ENCODE peak calls at places on chromosomes 12 and 14, in ten cellular contexts. O is GM23338, T is mucosa of descending colon, N is AG10803, G is BJ, Q is psoas muscle, C is HFFc6, U is choroid plexus epithelial cell, X is neural crest cell, K is tibial artery. M is an unnamed sample.

GRCh38 chr14:53638966-53639365 is 317.7 kb downstream of the BMP4 start:
- DNase-seq in Q (no peak), O (no peak), C (no peak), K (no peak), U (no peak), T (no peak), G (no peak), X (no peak), N (no peak), M (no peak)

GRCh38 chr12:84756961-84757360 is 155.6 kb downstream of the SLC6A15 start:
- DNase-seq in O (no peak), X (no peak), N (peak; percentile 87), T (no peak), U (peak; percentile 57), Q (no peak), G (peak; percentile 60), K (no peak), C (peak; percentile 70), M (no peak)

GRCh38 chr14:94128216-94128839 is 1.1 kb downstream of the IFI27L2 start:
- DNase-seq in C (no peak), Q (no peak), U (no peak), O (no peak), G (no peak), T (no peak), N (no peak), X (no peak), K (no peak), M (no peak)

GRCh38 chr14:27392153-27392552 is 794.3 kb upstream of the NOVA1 start:
- DNase-seq in U (no peak), T (no peak), K (no peak), O (no peak), X (no peak), G (no peak), C (no peak), N (peak; percentile 15), Q (no peak), M (no peak)

GRCh38 chr12:25689996-25690501 is 137.0 kb upstream of the LMNTD1 start:
- DNase-seq in N (peak; percentile 65), X (no peak), Q (no peak), G (no peak), U (no peak), T (peak; percentile 50), O (no peak), C (no peak), K (no peak), M (no peak)

GRCh38 chr12:111673503-111673902 is 12.3 kb downstream of the BRAP start:
- DNase-seq in K (no peak), X (no peak), N (peak; percentile 31), Q (no peak), T (no peak), U (peak; percentile 71), G (no peak), O (peak; percentile 61), C (peak; percentile 27), M (peak; percentile 8)

GRCh38 chr12:15151141-15152091 is 69.8 kb downstream of the RERG start:
- DNase-seq in G (no peak), C (no peak), Q (no peak), N (no peak), K (no peak), X (no peak), O (peak; percentile 35), U (peak; percentile 69), T (no peak), M (no peak)

GRCh38 chr12:6461401-6462233 is 8.9 kb downstream of the VAMP1 start:
- DNase-seq in G (no peak), U (no peak), K (no peak), C (no peak), N (no peak), X (no peak), O (no peak), T (peak; percentile 91), Q (peak; percentile 65), M (no peak)

GRCh38 chr12:56957229-56958052 is at the start of gene RDH16:
- DNase-seq in G (no peak), N (no peak), T (no peak), Q (no peak), U (no peak), C (no peak), O (no peak), K (no peak), X (no peak), M (no peak)

GRCh38 chr14:102998393-102998792 is 59.0 kb downstream of the CDC42BPB start:
- DNase-seq in N (no peak), T (no peak), U (peak; percentile 69), Q (peak; percentile 23), X (no peak), K (no peak), G (no peak), C (no peak), O (no peak), M (no peak)

GRCh38 chr12:47812797-47813490 is 6.8 kb downstream of the HDAC7 start:
- DNase-seq in O (peak; percentile 95), K (peak; percentile 98), T (peak; percentile 95), C (peak; percentile 83), U (peak; percentile 90), Q (peak; percentile 95), N (peak; percentile 81), X (peak; percentile 40), G (peak; percentile 59), M (peak; percentile 55)
- TF ChIP-seq CTCF in O (no peak), K (no peak), T (no peak), C (no peak), U (no peak), Q (no peak), N (no peak), X (no peak), G (no peak), M (no peak)

DNA sequence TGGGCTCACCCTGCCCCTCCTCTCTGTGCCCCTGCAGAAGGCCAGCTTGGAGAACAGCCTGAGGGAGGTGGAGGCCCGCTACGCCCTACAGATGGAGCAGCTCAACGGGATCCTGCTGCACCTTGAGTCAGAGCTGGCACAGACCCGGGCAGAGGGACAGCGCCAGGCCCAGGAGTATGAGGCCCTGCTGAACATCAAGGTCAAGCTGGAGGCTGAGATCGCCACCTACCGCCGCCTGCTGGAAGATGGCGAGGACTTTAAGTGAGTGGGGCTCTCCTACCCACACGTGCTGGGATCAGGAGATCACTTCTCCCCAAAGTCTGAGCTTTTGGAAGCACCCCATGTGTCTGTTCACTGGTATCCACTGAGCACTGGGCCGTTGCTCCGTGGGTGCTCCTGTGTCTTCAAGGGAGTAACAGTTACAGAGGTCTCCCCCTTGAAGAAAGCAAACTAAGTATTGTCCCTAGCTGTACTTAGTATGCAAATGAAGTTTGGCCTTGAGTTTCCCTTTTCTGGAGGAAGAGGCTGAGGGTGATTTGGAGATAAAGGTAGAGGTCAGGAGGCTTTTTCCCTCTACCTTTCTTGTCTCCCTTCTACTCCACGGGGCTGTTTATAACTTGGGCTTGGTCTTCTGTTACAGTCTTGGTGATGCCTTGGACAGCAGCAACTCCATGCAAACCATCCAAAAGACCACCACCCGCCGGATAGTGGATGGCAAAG is 3.3 kb downstream of the KRT18 start:
- DNase-seq in O (no peak), U (no peak), G (no peak), C (no peak), T (peak; percentile 78), Q (no peak), X (no peak), N (no peak), K (no peak), M (no peak)
- TF ChIP-seq CTCF in O (peak; percentile 48), U (peak; percentile 21), G (no peak), C (no peak), T (no peak), Q (no peak), X (no peak), N (no peak), K (no peak), M (no peak)

DNA sequence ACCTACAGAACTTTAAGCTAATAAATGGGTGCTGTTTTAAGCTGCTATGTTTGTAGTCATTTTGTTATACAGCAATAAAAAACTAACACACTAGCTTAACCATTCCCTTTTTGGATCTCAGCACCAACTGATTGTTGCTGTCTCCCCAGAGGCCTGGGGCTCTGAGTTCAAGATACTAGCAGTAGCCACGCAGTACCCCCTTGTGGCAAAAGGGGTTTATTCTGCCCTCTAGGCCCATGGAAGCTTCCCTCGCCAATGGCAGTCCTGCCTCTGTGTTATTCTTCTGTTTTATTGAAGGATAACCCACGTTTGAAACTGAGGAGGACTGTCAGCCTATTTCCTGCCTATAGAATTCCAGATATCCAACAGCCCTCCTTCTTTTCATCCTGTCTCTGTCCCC is 455.3 kb upstream of the ATP2B1 start:
- DNase-seq in Q (no peak), N (peak; percentile 0), C (no peak), O (peak; percentile 39), X (no peak), U (no peak), K (no peak), G (no peak), T (no peak), M (no peak)
- TF ChIP-seq CTCF in Q (no peak), N (no peak), C (peak; percentile 57), O (peak; percentile 45), X (no peak), U (no peak), K (no peak), G (no peak), T (no peak), M (peak; percentile 11)

DNA sequence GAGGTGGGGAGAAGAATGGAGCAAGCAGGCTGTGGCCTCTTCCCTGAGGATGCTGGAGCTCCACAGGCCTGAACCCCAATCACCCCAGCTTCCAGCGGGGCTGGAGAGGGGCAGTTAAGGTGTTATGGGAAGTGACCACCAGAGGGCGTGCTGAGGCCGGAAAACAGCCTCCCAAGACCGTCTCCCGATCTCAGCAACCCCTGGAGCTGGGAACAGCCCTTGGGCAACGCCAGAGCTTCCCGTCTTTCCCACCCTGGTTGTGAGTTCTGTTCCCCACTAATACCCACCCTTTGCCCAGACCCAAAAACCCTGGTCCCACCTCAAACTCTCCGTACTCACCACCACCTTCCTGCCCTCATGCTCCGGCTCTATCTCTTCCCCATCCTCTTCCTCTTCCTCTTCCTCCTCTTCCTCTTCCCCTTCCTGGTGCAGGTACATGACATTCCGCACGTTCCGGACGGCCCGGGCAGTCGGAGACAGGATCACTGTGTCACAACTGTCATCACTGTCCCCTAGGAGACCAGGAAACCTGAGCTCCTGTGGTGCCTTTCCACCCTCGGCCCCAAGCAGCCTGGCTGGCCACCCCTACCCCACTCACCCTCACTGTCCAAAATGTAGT is 13.1 kb downstream of the SPRYD3 start:
- DNase-seq in G (no peak), U (peak; percentile 84), O (peak; percentile 90), N (peak; percentile 82), K (peak; percentile 92), T (peak; percentile 78), C (peak; percentile 71), Q (peak; percentile 93), X (peak; percentile 79), M (no peak)
- TF ChIP-seq CTCF in G (peak; percentile 81), U (peak; percentile 87), O (peak; percentile 79), N (peak; percentile 81), K (peak; percentile 97), T (peak; percentile 79), C (peak; percentile 99), Q (peak; percentile 90), X (peak; percentile 91), M (peak; percentile 84)

GRCh38 chr12:105262461-105263184 is 26.6 kb upstream of the APPL2 start:
- DNase-seq in T (no peak), C (no peak), G (no peak), Q (no peak), N (peak; percentile 82), X (no peak), K (no peak), U (peak; percentile 8), O (no peak), M (no peak)
- TF ChIP-seq CTCF in T (no peak), C (no peak), G (peak; percentile 12), Q (no peak), N (peak; percentile 49), X (no peak), K (no peak), U (no peak), O (no peak), M (no peak)

GRCh38 chr14:89304972-89305703 is 111.9 kb downstream of the FOXN3 start:
- DNase-seq in G (no peak), N (peak; percentile 76), X (no peak), U (peak; percentile 75), O (no peak), K (peak; percentile 75), Q (no peak), T (no peak), C (peak; percentile 43), M (no peak)
- TF ChIP-seq CTCF in G (no peak), N (no peak), X (no peak), U (no peak), O (no peak), K (no peak), Q (no peak), T (no peak), C (peak; percentile 23), M (no peak)

M was measured in AG09319.